ENCODE peak calls at places on chromosome 5, in five cellular contexts. M is kidney glomerular epithelial cell, D is NCI-H2227 treated with DMSO at 0.1 percent for 48 hours, W is COR-L47, X is HEK293T. N is an unnamed sample.

GRCh38 chr5:132773601-132774355 is 3.3 kb downstream of the SEPTIN8 start:
- DNase-seq in M (no peak), D (no peak), W (no peak), X (no peak), N (no peak)

GRCh38 chr5:123500476-123500875 is 11.5 kb upstream of the CSNK1G3 start:
- DNase-seq in M (no peak), W (no peak), D (no peak), X (no peak), N (no peak)

GRCh38 chr5:135448796-135449507 is 1.8 kb upstream of the DCANP1 start:
- DNase-seq in W (no peak), M (no peak), X (no peak), D (no peak), N (no peak)

GRCh38 chr5:132103380-132103951 is 29.9 kb downstream of the CSF2 start:
- DNase-seq in W (no peak), D (no peak), M (peak), X (no peak), N (no peak)

GRCh38 chr5:148820778-148821395 is 5.5 kb upstream of the ADRB2 start:
- DNase-seq in W (peak), X (no peak), M (peak), D (no peak), N (no peak)

GRCh38 chr5:61217251-61217650 is 55.0 kb upstream of the SMIM15 start:
- DNase-seq in M (no peak), W (no peak), D (no peak), X (no peak), N (no peak)

GRCh38 chr5:173670130-173670591 is 53.7 kb upstream of the BOD1 start:
- DNase-seq in M (no peak), D (no peak), X (no peak), W (no peak), N (no peak)

GRCh38 chr5:87877023-87877422 is 391.6 kb downstream of the TMEM161B start:
- DNase-seq in X (no peak), D (no peak), W (no peak), M (no peak), N (no peak)

GRCh38 chr5:180105827-180106312 is 34.3 kb upstream of the RNF130 start:
- DNase-seq in W (no peak), M (no peak), X (no peak), D (no peak), N (no peak)

GRCh38 chr5:109694451-109694891 is 4.7 kb downstream of the MAN2A1 start:
- DNase-seq in M (no peak), W (no peak), D (no peak), X (no peak), N (no peak)